ENCODE peak calls at places on chromosome 5, in six cellular contexts. T is pancreas; Q is astrocyte of the spinal cord; D is HCT116; O is CD8-positive, alpha-beta T cell; Z is choroid plexus epithelial cell. W is an unnamed sample.

GRCh38 chr5:27311544-27311943 is 273.2 kb upstream of the CDH9 start:
- DNase-seq in T (no peak), O (no peak), Z (peak), D (no peak), Q (peak), W (peak)

GRCh38 chr5:111135946-111136345 is 43.8 kb downstream of the WDR36 start:
- DNase-seq in D (no peak), Q (peak), Z (no peak), O (no peak), T (no peak), W (no peak)

GRCh38 chr5:95718738-95719137 is 12.4 kb upstream of the RHOBTB3 start:
- DNase-seq in Z (no peak), T (no peak), Q (no peak), D (no peak), O (no peak), W (no peak)

GRCh38 chr5:96714450-96714849 is 52.3 kb downstream of the CAST start:
- DNase-seq in Q (no peak), D (no peak), Z (peak), T (no peak), O (no peak), W (peak)

GRCh38 chr5:149224282-149224681 is 47.4 kb upstream of the AFAP1L1 start:
- DNase-seq in O (no peak), T (no peak), Z (no peak), Q (no peak), D (no peak), W (no peak)

GRCh38 chr5:69502375-69503143 is 10.0 kb downstream of the OCLN start:
- DNase-seq in Z (peak), O (no peak), Q (peak), D (no peak), T (no peak), W (peak)

GRCh38 chr5:120446068-120446492 is 18.0 kb upstream of the PRR16 start:
- DNase-seq in Z (peak), Q (peak), D (no peak), O (no peak), T (no peak), W (peak)

GRCh38 chr5:82467006-82467561 is 188.9 kb upstream of the RPS23 start:
- DNase-seq in O (no peak), Z (peak), T (no peak), D (no peak), Q (peak), W (peak)

GRCh38 chr5:168941901-168942300 is 359.0 kb downstream of the SLIT3 start:
- DNase-seq in Z (no peak), Q (no peak), D (no peak), T (no peak), O (no peak), W (no peak)

GRCh38 chr5:26847041-26847736 is 191.2 kb downstream of the CDH9 start:
- DNase-seq in Z (peak), D (no peak), Q (no peak), O (no peak), T (no peak), W (no peak)

GRCh38 chr5:97297063-97297715 is 114.1 kb upstream of the RIOK2 start:
- DNase-seq in D (peak), O (no peak), Q (no peak), T (no peak), Z (peak), W (peak)

GRCh38 chr5:41794478-41794877 is 75.7 kb downstream of the OXCT1 start:
- DNase-seq in Z (peak), Q (peak), D (peak), T (no peak), O (no peak), W (peak)

GRCh38 chr5:141877478-141878185 is 578 bp downstream of the PCDH1 start:
- DNase-seq in Q (no peak), O (peak), T (peak), Z (no peak), D (no peak), W (peak)

GRCh38 chr5:72760259-72760658 is 56.2 kb upstream of the TNPO1 start:
- DNase-seq in Z (peak), Q (peak), T (no peak), D (no peak), O (no peak), W (no peak)

GRCh38 chr5:116068028-116068632 is 16.7 kb upstream of the COMMD10 start:
- DNase-seq in Q (peak), Z (peak), O (peak), T (no peak), D (peak), W (peak)

GRCh38 chr5:63686938-63687337 is 275.3 kb downstream of the HTR1A start:
- DNase-seq in T (no peak), O (no peak), Q (no peak), D (no peak), Z (no peak), W (no peak)

GRCh38 chr5:143886621-143887301 is 74.8 kb downstream of the HMHB1 start:
- DNase-seq in T (no peak), Z (no peak), O (no peak), D (no peak), Q (peak), W (no peak)

GRCh38 chr5:121783700-121784099 is 68.0 kb upstream of the FTMT start:
- DNase-seq in Z (no peak), O (no peak), D (no peak), T (no peak), Q (no peak), W (no peak)

GRCh38 chr5:118486647-118487046 is 501.7 kb downstream of the DTWD2 start:
- DNase-seq in D (no peak), Q (no peak), T (no peak), Z (no peak), O (no peak), W (no peak)

GRCh38 chr5:120808135-120808534 is 344.0 kb downstream of the PRR16 start:
- DNase-seq in Q (peak), Z (peak), O (no peak), T (no peak), D (no peak), W (no peak)

GRCh38 chr5:139634541-139634940 is 13.6 kb upstream of the CXXC5 start:
- DNase-seq in D (no peak), O (no peak), Z (no peak), Q (no peak), T (no peak), W (no peak)

GRCh38 chr5:80033513-80033912 is 1.6 kb upstream of the THBS4 start:
- DNase-seq in Z (no peak), O (no peak), Q (no peak), D (no peak), T (no peak), W (no peak)

GRCh38 chr5:155625897-155626543 is 612.5 kb downstream of the KIF4B start:
- DNase-seq in Q (no peak), D (no peak), T (no peak), O (no peak), Z (no peak), W (no peak)

GRCh38 chr5:95861221-95861857 is 38.8 kb upstream of the GLRX start:
- DNase-seq in Z (peak), D (peak), O (no peak), Q (peak), T (peak), W (peak)

GRCh38 chr5:29770936-29771335 is 1422.5 kb upstream of the CDH6 start:
- DNase-seq in Q (no peak), D (no peak), O (no peak), Z (no peak), T (no peak), W (no peak)

GRCh38 chr5:115349001-115349817 is 52.8 kb upstream of the CCDC112 start:
- DNase-seq in Q (peak), O (no peak), D (peak), T (peak), Z (peak), W (peak)

GRCh38 chr5:132883261-132883834 is 9.9 kb downstream of the LEAP2 start:
- DNase-seq in D (peak), Z (peak), Q (peak), T (peak), O (peak), W (peak)

GRCh38 chr5:10214036-10214435 is 35.7 kb downstream of the ATPSCKMT start:
- DNase-seq in Q (no peak), O (no peak), Z (no peak), D (no peak), T (no peak), W (peak)

GRCh38 chr5:150036513-150036912 is 36.0 kb downstream of the HMGXB3 start:
- DNase-seq in Q (peak), O (no peak), Z (peak), D (no peak), T (no peak), W (peak)

DNA sequence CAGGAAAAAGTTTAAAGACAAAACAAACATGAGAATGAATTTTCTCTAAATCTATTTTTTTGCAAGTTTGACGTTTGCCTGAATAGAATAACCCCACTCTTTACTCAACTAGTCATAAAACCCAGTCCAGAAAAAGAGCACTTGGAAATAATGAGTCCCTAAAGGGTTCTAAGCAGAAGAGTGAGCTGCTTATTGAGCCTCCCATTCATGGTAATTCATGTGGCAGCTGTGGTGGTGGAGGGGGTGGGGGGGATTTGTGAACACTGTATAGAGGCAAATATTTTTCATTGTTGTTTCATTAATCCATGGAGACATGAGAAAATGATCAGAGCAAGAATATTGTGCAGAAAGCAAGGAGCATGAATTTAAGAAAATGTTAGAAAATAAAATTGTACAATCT is 1279.2 kb downstream of the CDH12 start:
- DNase-seq in D (no peak), T (no peak), O (no peak), Q (no peak), Z (no peak), W (no peak)
- H3K4me3 ChIP-seq in D (no peak), T (no peak), O (no peak), Q (no peak), Z (no peak), W (no peak)

GRCh38 chr5:123269851-123270250 is 153.4 kb downstream of the CEP120 start:
- DNase-seq in Q (no peak), O (no peak), T (no peak), Z (no peak), D (no peak), W (no peak)

GRCh38 chr5:123278284-123278683 is 144.9 kb downstream of the CEP120 start:
- DNase-seq in D (no peak), T (no peak), Z (no peak), Q (no peak), O (no peak), W (no peak)

GRCh38 chr5:123269436-123269835 is 153.8 kb downstream of the CEP120 start:
- DNase-seq in T (no peak), O (no peak), D (no peak), Z (no peak), Q (no peak), W (no peak)

GRCh38 chr5:123273984-123274383 is 149.2 kb downstream of the CEP120 start:
- DNase-seq in D (no peak), Z (peak), Q (no peak), T (no peak), O (no peak), W (no peak)
- TF ChIP-seq CTCF in D (peak), Z (peak), Q (peak), T (no peak), O (no peak), W (peak)

DNA sequence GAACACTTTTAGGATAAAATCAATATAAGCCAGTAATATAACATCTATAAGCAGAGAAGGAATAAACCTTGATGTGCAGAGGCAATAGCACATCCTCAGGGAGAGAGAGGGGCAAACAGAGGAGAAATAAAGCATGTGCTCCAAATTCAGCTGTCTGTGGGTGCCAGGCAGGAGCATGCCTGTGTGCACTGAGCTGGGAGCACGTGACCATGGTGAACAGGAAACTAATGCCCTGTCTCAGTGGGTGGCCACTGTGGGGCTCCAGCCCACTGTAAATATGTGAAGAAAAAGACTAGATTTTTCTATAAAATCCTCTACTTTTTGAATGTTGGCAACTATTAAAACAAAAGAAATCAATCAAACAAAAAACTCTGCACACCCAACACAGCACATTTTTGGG is 55.3 kb downstream of the FYB1 start:
- DNase-seq in T (no peak), Q (no peak), D (no peak), Z (no peak), O (peak), W (no peak)
- H3K4me3 ChIP-seq in T (no peak), Q (no peak), D (no peak), Z (no peak), O (no peak), W (no peak)

GRCh38 chr5:124738751-124739559 is 7.5 kb downstream of the ZNF608 start:
- DNase-seq in O (no peak), Q (no peak), D (no peak), T (no peak), Z (no peak), W (peak)
- TF ChIP-seq CTCF in O (no peak), Q (peak), D (no peak), T (no peak), Z (no peak), W (no peak)

GRCh38 chr5:159459132-159459627 is 128.9 kb upstream of the IL12B start:
- DNase-seq in Z (no peak), O (no peak), Q (no peak), D (no peak), T (no peak), W (no peak)
- H3K4me3 ChIP-seq in Z (no peak), O (no peak), Q (no peak), D (no peak), T (no peak), W (no peak)

GRCh38 chr5:2415678-2416077 is 335.8 kb downstream of the IRX2 start:
- DNase-seq in D (no peak), Q (no peak), O (no peak), T (no peak), Z (no peak), W (no peak)
- TF ChIP-seq CTCF in D (no peak), Q (no peak), O (no peak), T (no peak), Z (no peak), W (no peak)

GRCh38 chr5:106006242-106006641 is 1664.5 kb downstream of the EFNA5 start:
- DNase-seq in T (no peak), Z (no peak), O (no peak), D (no peak), Q (no peak), W (no peak)
- H3K4me3 ChIP-seq in T (no peak), Z (no peak), O (no peak), D (no peak), Q (no peak), W (no peak)

DNA sequence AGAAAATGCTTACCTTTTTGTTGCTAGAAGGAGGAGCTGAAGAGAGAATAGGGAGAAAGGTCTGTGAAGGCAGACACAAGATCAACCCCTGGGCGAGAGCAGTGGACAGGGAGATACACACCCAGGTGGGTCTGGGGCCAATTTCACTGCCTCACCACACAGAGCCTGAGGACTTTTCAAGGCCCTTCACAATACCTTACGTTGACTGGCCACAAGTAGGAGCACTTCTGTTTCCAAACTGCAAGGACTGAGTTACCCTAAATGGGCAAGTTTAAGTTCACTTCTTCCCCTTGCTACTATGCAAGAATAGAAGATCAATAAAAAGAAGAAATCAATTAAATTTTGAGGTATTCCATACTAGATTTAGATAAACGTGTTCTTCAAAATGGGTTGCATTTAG is 174.5 kb upstream of the SLC12A2 start:
- DNase-seq in Z (peak), O (no peak), T (no peak), Q (peak), D (peak), W (peak)
- TF ChIP-seq CTCF in Z (peak), O (no peak), T (no peak), Q (peak), D (peak), W (peak)